ENCODE peak calls at places on chromosomes 7 and 10, in six cellular contexts. One of them, this sample, is unnamed.

GRCh38 chr10:57846307-57847065 is 421.2 kb downstream of the IPMK start:
- DNase-seq in A549: no peak
- DNase-seq in endothelial cell of umbilical vein: no peak
- DNase-seq in GM12878: no peak
- DNase-seq in K562: no peak
- DNase-seq in HepG2: no peak
- DNase-seq in this sample: no peak

GRCh38 chr7:79386688-79387422 is 66.6 kb downstream of the MAGI2 start:
- DNase-seq in A549: peak; percentile 72
- DNase-seq in endothelial cell of umbilical vein: peak; percentile 79
- DNase-seq in GM12878: no peak
- DNase-seq in K562: no peak
- DNase-seq in HepG2: no peak
- DNase-seq in this sample: no peak

GRCh38 chr7:28419717-28420116 is 7.4 kb downstream of the CREB5 start:
- DNase-seq in A549: peak; percentile 47
- DNase-seq in endothelial cell of umbilical vein: no peak
- DNase-seq in GM12878: no peak
- DNase-seq in K562: no peak
- DNase-seq in HepG2: no peak
- DNase-seq in this sample: no peak

GRCh38 chr7:55365103-55365679 is at the start of gene LANCL2:
- DNase-seq in A549: no peak
- DNase-seq in endothelial cell of umbilical vein: peak; percentile 62
- DNase-seq in GM12878: no peak
- DNase-seq in K562: peak; percentile 61
- DNase-seq in HepG2: no peak
- DNase-seq in this sample: no peak

GRCh38 chr7:15652776-15653290 is 33.6 kb downstream of the MEOX2 start:
- DNase-seq in A549: no peak
- DNase-seq in endothelial cell of umbilical vein: no peak
- DNase-seq in GM12878: no peak
- DNase-seq in K562: no peak
- DNase-seq in HepG2: no peak
- DNase-seq in this sample: no peak

GRCh38 chr10:20267734-20268133 is 451.5 kb downstream of the PLXDC2 start:
- DNase-seq in A549: no peak
- DNase-seq in endothelial cell of umbilical vein: no peak
- DNase-seq in GM12878: no peak
- DNase-seq in K562: no peak
- DNase-seq in HepG2: no peak
- DNase-seq in this sample: no peak

GRCh38 chr7:42858570-42858969 is 53.3 kb downstream of the C7orf25 start:
- DNase-seq in A549: peak; percentile 8
- DNase-seq in endothelial cell of umbilical vein: no peak
- DNase-seq in GM12878: no peak
- DNase-seq in K562: no peak
- DNase-seq in HepG2: no peak
- DNase-seq in this sample: no peak

GRCh38 chr7:44973610-44974401 is 5.0 kb downstream of the MYO1G start:
- DNase-seq in A549: peak; percentile 35
- DNase-seq in endothelial cell of umbilical vein: peak; percentile 39
- DNase-seq in GM12878: no peak
- DNase-seq in K562: peak; percentile 65
- DNase-seq in HepG2: peak; percentile 34
- DNase-seq in this sample: peak; percentile 71

GRCh38 chr7:51613911-51614344 is 297.3 kb upstream of the COBL start:
- DNase-seq in A549: no peak
- DNase-seq in endothelial cell of umbilical vein: no peak
- DNase-seq in GM12878: no peak
- DNase-seq in K562: no peak
- DNase-seq in HepG2: no peak
- DNase-seq in this sample: no peak

GRCh38 chr7:95470452-95470851 is 15.3 kb upstream of the ASB4 start:
- DNase-seq in A549: peak; percentile 83
- DNase-seq in endothelial cell of umbilical vein: peak; percentile 64
- DNase-seq in GM12878: no peak
- DNase-seq in K562: no peak
- DNase-seq in HepG2: peak; percentile 82
- DNase-seq in this sample: peak; percentile 81

GRCh38 chr10:21399392-21400015 is 126.0 kb downstream of the SKIDA1 start:
- DNase-seq in A549: peak; percentile 85
- DNase-seq in endothelial cell of umbilical vein: peak; percentile 50
- DNase-seq in GM12878: no peak
- DNase-seq in K562: no peak
- DNase-seq in HepG2: peak; percentile 66
- DNase-seq in this sample: no peak

GRCh38 chr7:27163776-27164380 is 1.5 kb downstream of the HOXA9 start:
- DNase-seq in A549: no peak
- DNase-seq in endothelial cell of umbilical vein: no peak
- DNase-seq in GM12878: no peak
- DNase-seq in K562: no peak
- DNase-seq in HepG2: no peak
- DNase-seq in this sample: no peak

GRCh38 chr7:116621649-116622048 is 50.3 kb upstream of the MET start:
- DNase-seq in A549: no peak
- DNase-seq in endothelial cell of umbilical vein: no peak
- DNase-seq in GM12878: no peak
- DNase-seq in K562: no peak
- DNase-seq in HepG2: no peak
- DNase-seq in this sample: peak; percentile 11

GRCh38 chr10:67110286-67110685 is 184.4 kb downstream of the LRRTM3 start:
- DNase-seq in A549: no peak
- DNase-seq in endothelial cell of umbilical vein: no peak
- DNase-seq in GM12878: no peak
- DNase-seq in K562: no peak
- DNase-seq in HepG2: no peak
- DNase-seq in this sample: no peak

DNA sequence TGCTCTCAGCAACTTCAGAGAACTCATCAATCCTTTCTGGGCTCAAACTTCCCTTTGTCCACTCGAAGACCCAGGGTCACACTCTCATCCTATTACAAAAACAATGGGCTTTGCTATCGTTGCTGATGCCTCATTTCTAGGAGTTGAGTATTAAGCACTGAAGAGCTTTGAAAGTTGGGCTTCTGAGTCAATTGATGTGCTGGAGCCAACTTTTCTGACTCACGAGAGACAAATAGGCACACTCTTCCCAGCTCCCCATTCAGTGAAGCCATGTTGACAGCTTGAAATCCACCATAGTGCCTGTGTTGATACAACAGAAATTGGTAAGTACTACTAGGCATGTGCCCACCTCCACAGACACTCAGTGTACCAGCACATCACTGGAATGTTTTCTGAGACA is 97.5 kb upstream of the PRSS58 start:
- DNase-seq in A549: no peak
- DNase-seq in endothelial cell of umbilical vein: no peak
- DNase-seq in GM12878: no peak
- DNase-seq in K562: no peak
- DNase-seq in HepG2: no peak
- DNase-seq in this sample: no peak
- TF ChIP-seq MYC in A549: no peak
- TF ChIP-seq MYC in endothelial cell of umbilical vein: no peak
- TF ChIP-seq MYC in GM12878: no peak
- TF ChIP-seq MYC in K562: no peak
- TF ChIP-seq MYC in HepG2: no peak
- TF ChIP-seq MYC in this sample: no peak

GRCh38 chr10:93126484-93127052 is 52.9 kb downstream of the CYP26A1 start:
- DNase-seq in A549: peak; percentile 49
- DNase-seq in endothelial cell of umbilical vein: no peak
- DNase-seq in GM12878: no peak
- DNase-seq in K562: peak; percentile 45
- DNase-seq in HepG2: no peak
- DNase-seq in this sample: peak; percentile 38
- TF ChIP-seq CTCF in A549: peak; percentile 23
- TF ChIP-seq CTCF in endothelial cell of umbilical vein: peak; percentile 15
- TF ChIP-seq CTCF in GM12878: peak; percentile 45
- TF ChIP-seq CTCF in K562: peak; percentile 61
- TF ChIP-seq CTCF in HepG2: peak; percentile 22
- TF ChIP-seq CTCF in this sample: peak; percentile 45

DNA sequence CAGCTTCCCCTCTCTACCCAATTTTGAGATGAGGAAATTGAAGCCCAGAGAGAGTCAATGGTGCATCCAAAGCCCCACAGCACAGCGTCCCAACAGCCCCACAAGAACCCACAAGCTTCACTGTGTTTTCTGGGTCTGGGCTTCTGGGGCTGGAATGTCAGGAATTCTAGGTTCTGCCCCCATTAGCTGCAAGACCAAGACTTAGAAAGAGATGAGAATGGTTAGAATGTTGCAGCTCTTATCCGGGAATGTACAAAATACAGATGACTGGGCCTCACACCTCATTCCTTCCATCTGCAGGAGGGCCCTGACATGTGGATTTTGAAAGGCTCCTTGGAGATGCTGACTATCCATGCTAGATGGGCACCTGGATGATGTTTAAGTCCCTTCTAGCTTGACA is 6.0 kb upstream of the SGPL1 start:
- DNase-seq in A549: no peak
- DNase-seq in endothelial cell of umbilical vein: no peak
- DNase-seq in GM12878: no peak
- DNase-seq in K562: no peak
- DNase-seq in HepG2: no peak
- DNase-seq in this sample: no peak
- TF ChIP-seq MYC in A549: no peak
- TF ChIP-seq MYC in endothelial cell of umbilical vein: no peak
- TF ChIP-seq MYC in GM12878: no peak
- TF ChIP-seq MYC in K562: no peak
- TF ChIP-seq MYC in HepG2: no peak
- TF ChIP-seq MYC in this sample: no peak

GRCh38 chr10:116737582-116738358 is 4.6 kb downstream of the HSPA12A start:
- DNase-seq in A549: no peak
- DNase-seq in endothelial cell of umbilical vein: no peak
- DNase-seq in GM12878: no peak
- DNase-seq in K562: no peak
- DNase-seq in HepG2: no peak
- DNase-seq in this sample: no peak
- TF ChIP-seq CTCF in A549: peak; percentile 22
- TF ChIP-seq CTCF in endothelial cell of umbilical vein: no peak
- TF ChIP-seq CTCF in GM12878: peak; percentile 6
- TF ChIP-seq CTCF in K562: peak; percentile 15
- TF ChIP-seq CTCF in HepG2: no peak
- TF ChIP-seq CTCF in this sample: no peak

DNA sequence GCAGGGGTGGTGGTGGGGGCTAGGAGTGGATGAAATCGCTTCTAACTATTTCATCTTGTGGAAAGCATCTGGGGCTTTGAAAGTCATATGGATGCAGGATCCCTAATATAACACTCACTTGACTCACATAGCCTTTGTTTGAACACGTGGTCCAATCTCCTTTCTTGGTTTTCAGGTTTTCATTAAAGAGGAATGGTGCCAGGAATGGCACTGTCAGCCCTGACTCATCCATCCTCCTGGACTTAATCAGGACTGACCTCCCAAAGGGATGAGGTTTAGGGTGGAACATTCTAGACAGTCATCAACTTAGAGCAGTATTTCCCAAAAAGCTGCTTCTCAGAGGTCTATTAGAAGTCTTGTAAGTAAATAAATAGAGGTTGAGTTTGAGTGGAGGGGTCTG is 162.0 kb upstream of the PLXNA4 start:
- DNase-seq in A549: peak; percentile 40
- DNase-seq in endothelial cell of umbilical vein: peak; percentile 51
- DNase-seq in GM12878: no peak
- DNase-seq in K562: no peak
- DNase-seq in HepG2: no peak
- DNase-seq in this sample: no peak
- TF ChIP-seq MYC in A549: no peak
- TF ChIP-seq MYC in endothelial cell of umbilical vein: no peak
- TF ChIP-seq MYC in GM12878: no peak
- TF ChIP-seq MYC in K562: no peak
- TF ChIP-seq MYC in HepG2: no peak
- TF ChIP-seq MYC in this sample: no peak

GRCh38 chr10:17599089-17599488 is 18.1 kb downstream of the HACD1 start:
- DNase-seq in A549: peak; percentile 40
- DNase-seq in endothelial cell of umbilical vein: peak; percentile 63
- DNase-seq in GM12878: no peak
- DNase-seq in K562: peak; percentile 23
- DNase-seq in HepG2: no peak
- DNase-seq in this sample: peak; percentile 18
- TF ChIP-seq CTCF in A549: peak; percentile 29
- TF ChIP-seq CTCF in endothelial cell of umbilical vein: peak; percentile 44
- TF ChIP-seq CTCF in GM12878: peak; percentile 38
- TF ChIP-seq CTCF in K562: peak; percentile 61
- TF ChIP-seq CTCF in HepG2: peak; percentile 21
- TF ChIP-seq CTCF in this sample: no peak

GRCh38 chr10:4243169-4243568 is 458.2 kb upstream of the KLF6 start:
- DNase-seq in A549: no peak
- DNase-seq in endothelial cell of umbilical vein: no peak
- DNase-seq in GM12878: no peak
- DNase-seq in K562: no peak
- DNase-seq in HepG2: no peak
- DNase-seq in this sample: no peak

GRCh38 chr10:4242561-4243035 is 457.6 kb upstream of the KLF6 start:
- DNase-seq in A549: no peak
- DNase-seq in endothelial cell of umbilical vein: peak; percentile 89
- DNase-seq in GM12878: no peak
- DNase-seq in K562: no peak
- DNase-seq in HepG2: no peak
- DNase-seq in this sample: no peak

GRCh38 chr10:4240641-4241197 is 455.7 kb upstream of the KLF6 start:
- DNase-seq in A549: no peak
- DNase-seq in endothelial cell of umbilical vein: peak; percentile 93
- DNase-seq in GM12878: no peak
- DNase-seq in K562: no peak
- DNase-seq in HepG2: no peak
- DNase-seq in this sample: no peak

GRCh38 chr10:4243651-4244050 is 458.6 kb upstream of the KLF6 start:
- DNase-seq in A549: peak; percentile 61
- DNase-seq in endothelial cell of umbilical vein: peak; percentile 92
- DNase-seq in GM12878: no peak
- DNase-seq in K562: no peak
- DNase-seq in HepG2: no peak
- DNase-seq in this sample: peak; percentile 54

DNA sequence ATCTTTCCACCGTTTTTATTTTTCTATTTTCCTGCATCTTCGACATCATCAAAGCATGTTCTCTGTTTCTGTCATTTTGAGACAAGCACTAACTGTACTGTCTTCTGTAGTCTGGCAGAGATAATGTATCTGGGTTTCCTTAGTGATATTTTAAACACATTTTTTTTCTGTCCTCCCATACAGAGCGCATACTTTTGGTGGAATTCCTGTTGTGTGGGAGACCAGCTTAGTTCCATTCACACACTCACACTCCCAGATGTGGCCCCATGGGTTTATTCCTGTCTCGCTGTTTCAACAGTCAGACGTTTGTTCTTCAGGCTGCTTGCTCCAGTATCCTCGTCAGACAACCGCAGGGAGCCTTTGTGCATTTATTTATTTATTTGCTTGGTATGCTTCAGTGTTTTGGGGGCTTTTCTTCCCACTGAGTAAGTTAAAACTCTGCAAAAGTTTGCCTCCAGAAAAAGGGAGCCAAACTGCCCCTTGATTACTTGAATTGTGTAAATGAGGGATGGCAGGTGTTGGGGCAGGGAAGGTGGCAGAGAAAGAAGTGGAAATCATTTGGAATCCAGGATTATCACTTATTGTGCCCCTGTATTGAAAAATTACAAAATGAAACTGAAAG is 456.8 kb upstream of the KLF6 start:
- DNase-seq in A549: no peak
- DNase-seq in endothelial cell of umbilical vein: peak; percentile 89
- DNase-seq in GM12878: no peak
- DNase-seq in K562: no peak
- DNase-seq in HepG2: no peak
- DNase-seq in this sample: no peak
- TF ChIP-seq MYC in A549: no peak
- TF ChIP-seq MYC in endothelial cell of umbilical vein: no peak
- TF ChIP-seq MYC in GM12878: no peak
- TF ChIP-seq MYC in K562: no peak
- TF ChIP-seq MYC in HepG2: no peak
- TF ChIP-seq MYC in this sample: no peak